ENCODE peak calls at places on chromosomes 3 and 15, in seven cellular contexts. A, W, Q, I, X, B and E are unnamed samples.

GRCh38 chr15:100973351-100974034 is 54.3 kb downstream of the LRRK1 start:
- DNase-seq in Q (no peak), W (peak; percentile 30), A (peak; percentile 15), B (peak; percentile 62), I (no peak), X (peak; percentile 47), E (peak; percentile 10)

GRCh38 chr3:119234610-119235009 is 6.1 kb downstream of the B4GALT4 start:
- DNase-seq in W (no peak), Q (no peak), I (no peak), A (no peak), B (no peak), X (no peak), E (no peak)

GRCh38 chr3:115494826-115495225 is 128.5 kb upstream of the GAP43 start:
- DNase-seq in W (no peak), Q (no peak), B (no peak), I (no peak), X (no peak), A (no peak), E (no peak)

GRCh38 chr15:44193651-44194396 is 1.2 kb downstream of the FRMD5 start:
- DNase-seq in X (peak; percentile 51), A (no peak), Q (peak; percentile 55), B (peak; percentile 62), W (peak; percentile 11), I (peak; percentile 59), E (peak; percentile 33)

GRCh38 chr15:101805605-101806345 is 2.5 kb downstream of the OR4F6 start:
- DNase-seq in B (no peak), I (no peak), X (no peak), W (no peak), Q (no peak), A (no peak), E (no peak)

GRCh38 chr3:126985143-126985985 is 2.4 kb downstream of the PLXNA1 start:
- DNase-seq in W (no peak), X (no peak), I (no peak), A (no peak), Q (no peak), B (no peak), E (no peak)

GRCh38 chr3:99957086-99957821 is 139.6 kb downstream of the CMSS1 start:
- DNase-seq in W (no peak), B (no peak), X (no peak), I (no peak), Q (no peak), A (peak; percentile 75), E (no peak)

GRCh38 chr3:61666615-61667320 is 105.4 kb downstream of the PTPRG start:
- DNase-seq in I (no peak), Q (no peak), X (no peak), W (no peak), B (no peak), A (no peak), E (no peak)

GRCh38 chr15:68055224-68055705 is 1.1 kb downstream of the PIAS1 start:
- DNase-seq in Q (peak; percentile 52), W (no peak), I (no peak), X (peak; percentile 36), A (peak; percentile 43), B (no peak), E (peak; percentile 63)

GRCh38 chr3:56926513-56927282 is 124.9 kb upstream of the ARHGEF3 start:
- DNase-seq in I (no peak), X (no peak), W (no peak), Q (peak; percentile 31), A (no peak), B (no peak), E (peak; percentile 88)

GRCh38 chr3:29949131-29949530 is 657.3 kb upstream of the TGFBR2 start:
- DNase-seq in A (no peak), W (no peak), B (no peak), Q (peak; percentile 35), I (no peak), X (no peak), E (peak; percentile 35)

GRCh38 chr3:112531358-112531781 is 30.4 kb downstream of the ATG3 start:
- DNase-seq in I (no peak), Q (peak; percentile 49), B (no peak), A (peak; percentile 81), W (peak; percentile 6), X (peak; percentile 16), E (peak; percentile 46)

GRCh38 chr3:132790806-132791205 is 68.6 kb upstream of the NPHP3 start:
- DNase-seq in X (no peak), W (no peak), I (no peak), B (no peak), A (no peak), Q (no peak), E (no peak)

GRCh38 chr15:62672268-62672667 is 370.3 kb upstream of the TPM1 start:
- DNase-seq in A (no peak), B (no peak), Q (peak; percentile 15), I (no peak), W (no peak), X (no peak), E (no peak)

GRCh38 chr3:4358273-4358672 is 55.1 kb downstream of the SETMAR start:
- DNase-seq in B (no peak), I (no peak), Q (peak; percentile 36), A (no peak), W (no peak), X (no peak), E (peak; percentile 27)

GRCh38 chr3:4360817-4361216 is 57.6 kb downstream of the SETMAR start:
- DNase-seq in X (no peak), A (no peak), B (no peak), I (no peak), Q (no peak), W (no peak), E (no peak)

GRCh38 chr3:4359805-4360502 is 56.8 kb downstream of the SETMAR start:
- DNase-seq in A (no peak), W (no peak), X (no peak), Q (no peak), B (no peak), I (no peak), E (no peak)

GRCh38 chr3:4356642-4357041 is 53.5 kb downstream of the SETMAR start:
- DNase-seq in A (no peak), I (no peak), Q (no peak), X (no peak), W (no peak), B (no peak), E (no peak)

DNA sequence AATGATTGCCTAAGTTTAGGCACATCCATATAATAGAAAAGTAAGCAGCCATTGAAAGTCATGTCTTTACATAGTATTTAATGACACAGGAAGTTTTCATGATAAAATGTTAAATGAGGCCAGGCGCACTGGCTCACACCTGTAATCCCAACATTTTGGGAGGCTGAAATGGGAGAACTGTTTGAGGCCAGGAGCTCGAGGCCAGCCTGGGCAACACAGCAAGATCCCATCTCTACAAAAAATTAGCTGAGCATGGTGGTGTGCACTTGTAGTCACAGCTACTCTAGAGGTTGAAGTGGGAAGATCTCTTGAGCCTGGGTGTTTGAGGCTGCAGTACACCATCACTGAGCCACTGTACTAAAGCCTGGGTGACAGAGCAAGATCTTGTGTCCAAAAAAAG is 59.4 kb downstream of the SETMAR start:
- DNase-seq in X (no peak), B (no peak), I (no peak), A (no peak), Q (no peak), W (no peak), E (no peak)
- H3K4ac ChIP-seq in X (no peak overlapping the region), B (no peak overlapping the region), I (no peak overlapping the region), A (no peak overlapping the region), Q (no peak overlapping the region), W (no peak overlapping the region), E (no peak overlapping the region)

DNA sequence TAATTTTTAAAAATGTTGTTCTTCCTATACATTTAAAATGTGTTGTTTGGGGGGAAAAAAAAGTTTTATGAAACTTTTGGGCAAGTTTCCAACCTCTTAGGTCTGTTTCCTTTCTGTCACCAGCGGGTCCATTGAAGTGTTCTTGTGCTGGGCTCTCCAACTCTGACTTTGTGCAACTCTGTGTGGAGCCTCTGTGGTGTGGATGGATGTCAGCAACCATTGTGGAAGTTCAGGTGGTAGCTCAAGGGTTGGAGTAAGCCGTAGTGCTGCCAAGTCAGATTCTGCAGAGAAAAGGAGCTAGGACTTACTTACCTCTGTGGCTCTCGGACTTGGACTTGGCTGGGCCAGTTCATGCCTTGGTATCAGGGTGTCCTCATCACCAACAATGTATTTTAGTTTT is 22.4 kb downstream of the ARID3B start:
- DNase-seq in A (no peak), X (no peak), I (no peak), B (no peak), W (no peak), Q (no peak), E (no peak)
- H3K9ac ChIP-seq in A (no peak overlapping the region), X (no peak overlapping the region), I (no peak overlapping the region), B (no peak overlapping the region), W (no peak overlapping the region), Q (no peak overlapping the region), E (no peak overlapping the region)

DNA sequence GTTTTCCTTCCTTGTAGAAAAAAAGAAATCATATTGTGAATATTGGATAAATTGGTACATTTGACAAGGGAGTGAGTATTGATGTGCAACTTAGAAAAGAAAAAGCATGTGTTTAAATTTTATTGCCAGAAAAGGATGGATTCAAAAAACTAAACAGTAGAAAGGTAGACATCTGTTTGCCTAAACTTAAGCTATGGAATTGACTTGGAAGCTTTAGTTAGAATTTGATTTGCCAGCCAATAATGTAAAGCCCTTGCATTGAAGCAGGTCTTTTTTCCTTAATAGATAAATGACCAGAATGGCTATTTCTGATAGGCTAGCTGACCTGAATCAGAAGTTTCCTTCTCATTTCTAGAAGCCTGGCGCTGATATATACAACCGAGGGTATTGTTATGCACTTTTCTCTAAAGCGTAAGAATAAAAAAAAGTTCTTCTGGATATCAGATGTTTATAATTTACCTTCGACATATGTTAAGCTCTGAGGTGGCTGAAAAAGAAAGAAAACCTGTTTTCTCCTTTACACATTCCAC is 4.2 kb downstream of the RARB start:
- DNase-seq in W (no peak), B (no peak), X (no peak), A (no peak), I (no peak), Q (no peak), E (no peak)
- H3K27ac ChIP-seq in W (no peak overlapping the region), B (no peak overlapping the region), X (no peak overlapping the region), A (no peak overlapping the region), I (no peak overlapping the region), Q (no peak overlapping the region), E (no peak overlapping the region)

GRCh38 chr3:49157289-49157688 is 8.8 kb downstream of the CCDC71 start:
- DNase-seq in X (no peak), I (no peak), A (no peak), B (no peak), W (no peak), Q (no peak), E (no peak)
- H3K4ac ChIP-seq in X (no peak overlapping the region), I (no peak overlapping the region), A (no peak overlapping the region), B (no peak overlapping the region), W (no peak overlapping the region), Q (no peak overlapping the region), E (no peak overlapping the region)

GRCh38 chr15:38070778-38071177 is 136.3 kb downstream of the TMCO5A start:
- DNase-seq in B (no peak), I (no peak), A (no peak), X (no peak), W (no peak), Q (peak; percentile 32), E (peak; percentile 35)

GRCh38 chr15:38071211-38071972 is 137.0 kb downstream of the TMCO5A start:
- DNase-seq in I (no peak), X (no peak), Q (no peak), A (peak; percentile 64), B (no peak), W (no peak), E (no peak)

GRCh38 chr15:38068600-38068999 is 134.2 kb downstream of the TMCO5A start:
- DNase-seq in W (no peak), A (no peak), B (no peak), I (no peak), Q (no peak), X (no peak), E (peak; percentile 33)

GRCh38 chr15:38069001-38069400 is 134.6 kb downstream of the TMCO5A start:
- DNase-seq in W (no peak), A (peak; percentile 55), Q (peak; percentile 85), I (no peak), B (no peak), X (no peak), E (peak; percentile 84)

GRCh38 chr15:38069506-38069905 is 135.1 kb downstream of the TMCO5A start:
- DNase-seq in X (no peak), A (peak; percentile 39), B (no peak), Q (peak; percentile 86), W (no peak), I (no peak), E (peak; percentile 86)
- H3K9ac ChIP-seq in X (no peak overlapping the region), A (no peak overlapping the region), B (no peak overlapping the region), Q (no peak overlapping the region), W (no peak overlapping the region), I (no peak overlapping the region), E (peak overlapping the region; percentile 93)